ENCODE peak calls at places on chromosome 2, in five cellular contexts. One of them, this sample, is unnamed. For H3K4me1, the result is how much of the 10 kb centered on the place peaks cover.

GRCh38 chr2:237092920-237093781 is 7.5 kb downstream of the COPS8 start:
- DNase-seq in kidney: no peak
- DNase-seq in H9: no peak
- DNase-seq in CD8-positive, alpha-beta T cell: no peak
- DNase-seq in HepG2: no peak
- DNase-seq in this sample: peak

GRCh38 chr2:11839916-11840315 is 93.5 kb downstream of the LPIN1 start:
- DNase-seq in CD8-positive, alpha-beta T cell: no peak
- DNase-seq in H9: no peak
- DNase-seq in kidney: no peak
- DNase-seq in HepG2: no peak
- DNase-seq in this sample: no peak

GRCh38 chr2:64679673-64680425 is 26.1 kb upstream of the SERTAD2 start:
- DNase-seq in kidney: no peak
- DNase-seq in H9: no peak
- DNase-seq in HepG2: no peak
- DNase-seq in CD8-positive, alpha-beta T cell: no peak
- DNase-seq in this sample: no peak

GRCh38 chr2:29245742-29246387 is 130.7 kb downstream of the CLIP4 start:
- DNase-seq in CD8-positive, alpha-beta T cell: no peak
- DNase-seq in H9: no peak
- DNase-seq in HepG2: peak
- DNase-seq in kidney: no peak
- DNase-seq in this sample: peak

GRCh38 chr2:50658883-50659282 is 373.0 kb downstream of the NRXN1 start:
- DNase-seq in HepG2: no peak
- DNase-seq in CD8-positive, alpha-beta T cell: no peak
- DNase-seq in kidney: no peak
- DNase-seq in H9: no peak
- DNase-seq in this sample: no peak

GRCh38 chr2:85954192-85954900 is 65.6 kb upstream of the ST3GAL5 start:
- DNase-seq in kidney: no peak
- DNase-seq in H9: no peak
- DNase-seq in CD8-positive, alpha-beta T cell: no peak
- DNase-seq in HepG2: no peak
- DNase-seq in this sample: no peak

GRCh38 chr2:242031481-242032019 is 162.0 kb downstream of the RTP5 start:
- DNase-seq in HepG2: no peak
- DNase-seq in kidney: no peak
- DNase-seq in H9: peak
- DNase-seq in CD8-positive, alpha-beta T cell: peak
- DNase-seq in this sample: peak

GRCh38 chr2:225334524-225334923 is 65.0 kb upstream of the NYAP2 start:
- DNase-seq in HepG2: no peak
- DNase-seq in H9: no peak
- DNase-seq in CD8-positive, alpha-beta T cell: no peak
- DNase-seq in kidney: no peak
- DNase-seq in this sample: no peak

GRCh38 chr2:74109551-74109950 is 38.2 kb downstream of the BOLA3 start:
- DNase-seq in H9: no peak
- DNase-seq in HepG2: no peak
- DNase-seq in CD8-positive, alpha-beta T cell: no peak
- DNase-seq in kidney: no peak
- DNase-seq in this sample: no peak

DNA sequence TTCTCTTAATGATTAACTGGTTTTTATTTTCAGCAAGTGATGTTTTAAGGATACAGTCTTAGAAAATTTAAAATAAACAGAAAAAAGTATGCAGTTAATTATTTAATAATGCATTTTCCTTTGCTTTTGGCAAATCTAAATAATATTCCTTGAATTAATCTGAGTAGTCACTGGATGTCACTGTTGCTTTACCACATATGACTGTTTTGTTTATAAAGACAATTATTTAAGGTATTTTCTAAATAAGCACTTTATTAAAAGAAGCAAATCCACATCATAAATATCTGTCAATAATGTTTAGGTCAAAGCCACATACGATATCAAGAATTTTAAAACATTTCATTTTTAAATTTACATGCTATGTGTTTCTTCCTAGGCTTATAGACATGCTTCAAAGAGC is 40.6 kb upstream of the TFPI start:
- DNase-seq in CD8-positive, alpha-beta T cell: no peak
- DNase-seq in kidney: no peak
- DNase-seq in HepG2: no peak
- DNase-seq in H9: no peak
- DNase-seq in this sample: no peak
- TF ChIP-seq CTCF in CD8-positive, alpha-beta T cell: no peak
- TF ChIP-seq CTCF in kidney: no peak
- TF ChIP-seq CTCF in HepG2: no peak
- TF ChIP-seq CTCF in H9: peak
- TF ChIP-seq CTCF in this sample: no peak

DNA sequence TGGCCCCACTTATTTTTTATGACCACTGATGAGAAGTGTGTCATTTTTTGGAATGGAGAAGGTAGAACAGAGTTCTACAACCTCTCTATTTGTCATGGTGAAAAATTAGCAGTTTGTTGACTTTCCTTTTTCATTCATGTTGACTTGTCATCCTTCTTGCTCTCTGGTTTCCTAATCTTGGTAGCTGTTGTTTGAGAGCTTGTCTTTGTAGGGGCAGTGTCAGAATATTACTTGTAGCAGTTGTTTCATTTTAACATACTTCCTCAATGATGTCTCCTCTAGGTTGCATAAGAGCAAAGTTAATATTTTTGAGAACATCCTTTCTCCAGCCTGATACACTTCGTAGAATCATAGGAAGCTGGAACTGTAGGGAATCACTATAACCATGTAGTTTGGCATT is 368.2 kb upstream of the FANCL start:
- DNase-seq in HepG2: no peak
- DNase-seq in CD8-positive, alpha-beta T cell: no peak
- DNase-seq in H9: no peak
- DNase-seq in kidney: no peak
- DNase-seq in this sample: no peak
- H3K4me1 ChIP-seq in HepG2: under half
- H3K4me1 ChIP-seq in CD8-positive, alpha-beta T cell: under half
- H3K4me1 ChIP-seq in H9: under half
- H3K4me1 ChIP-seq in kidney: under half
- H3K4me1 ChIP-seq in this sample: under half

DNA sequence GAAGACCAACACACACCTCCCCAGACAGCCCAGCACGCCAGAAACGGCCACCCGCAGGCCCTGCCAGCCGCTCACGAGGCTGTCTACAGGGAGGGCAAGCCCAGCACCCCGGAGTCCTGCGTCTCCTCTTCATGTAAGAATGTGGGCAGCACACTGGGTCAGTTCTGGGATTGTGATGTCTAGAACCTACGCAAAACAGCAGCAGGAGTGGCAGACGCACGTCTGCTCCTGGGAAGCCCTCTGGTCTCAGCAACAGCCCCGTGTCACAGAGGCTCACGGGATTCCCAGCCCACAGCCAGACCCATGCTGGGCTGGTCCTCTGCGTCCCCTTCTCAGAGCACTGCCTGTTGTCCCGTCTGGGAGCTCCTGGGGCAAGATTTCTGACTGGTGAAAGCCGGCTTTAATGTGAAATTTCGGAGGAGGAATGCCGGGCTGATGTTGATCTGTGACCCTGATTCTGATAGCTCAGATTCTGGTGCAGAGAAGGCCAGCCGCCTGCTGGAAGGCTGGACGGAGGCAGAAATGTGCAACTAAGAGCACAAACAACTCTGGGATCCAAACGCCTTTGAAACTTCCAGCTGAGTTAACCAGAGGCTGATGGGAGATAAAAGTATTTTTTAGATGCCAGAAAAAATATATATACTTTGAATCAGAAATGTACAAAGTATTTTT is 39.6 kb upstream of the B3GNT7 start:
- DNase-seq in H9: no peak
- DNase-seq in kidney: peak
- DNase-seq in HepG2: no peak
- DNase-seq in CD8-positive, alpha-beta T cell: no peak
- DNase-seq in this sample: no peak
- TF ChIP-seq CTCF in H9: peak
- TF ChIP-seq CTCF in kidney: no peak
- TF ChIP-seq CTCF in HepG2: no peak
- TF ChIP-seq CTCF in CD8-positive, alpha-beta T cell: no peak
- TF ChIP-seq CTCF in this sample: no peak

GRCh38 chr2:205904873-205905272 is 181.1 kb downstream of the INO80D start:
- DNase-seq in kidney: no peak
- DNase-seq in HepG2: no peak
- DNase-seq in CD8-positive, alpha-beta T cell: no peak
- DNase-seq in H9: no peak
- DNase-seq in this sample: no peak
- H3K4me1 ChIP-seq in kidney: under half
- H3K4me1 ChIP-seq in HepG2: under half
- H3K4me1 ChIP-seq in CD8-positive, alpha-beta T cell: under half
- H3K4me1 ChIP-seq in H9: under half
- H3K4me1 ChIP-seq in this sample: under half

GRCh38 chr2:129813404-129813803 is 166.1 kb upstream of the RAB6C start:
- DNase-seq in HepG2: no peak
- DNase-seq in CD8-positive, alpha-beta T cell: no peak
- DNase-seq in kidney: no peak
- DNase-seq in H9: no peak
- DNase-seq in this sample: peak
- TF ChIP-seq CTCF in HepG2: peak
- TF ChIP-seq CTCF in CD8-positive, alpha-beta T cell: no peak
- TF ChIP-seq CTCF in kidney: no peak
- TF ChIP-seq CTCF in H9: peak
- TF ChIP-seq CTCF in this sample: peak

DNA sequence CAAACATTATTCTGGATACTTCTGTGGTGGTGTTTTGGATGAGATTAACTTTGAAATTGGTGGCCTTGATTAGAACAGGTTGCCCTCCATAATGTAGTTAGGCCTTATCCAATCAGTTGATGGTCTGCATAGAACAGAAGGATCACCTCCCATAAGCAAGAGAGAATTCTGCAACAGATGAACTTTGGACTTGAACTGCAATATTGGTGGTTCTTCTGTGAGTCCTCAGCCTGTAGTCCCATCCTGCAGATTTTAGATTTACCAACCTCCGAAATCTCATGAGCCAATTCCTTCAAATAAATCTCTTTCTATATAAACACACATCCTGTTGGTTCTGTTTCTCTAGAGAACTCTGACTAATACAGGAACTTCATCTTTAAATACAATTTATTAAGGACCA is 81.9 kb downstream of the IRS1 start:
- DNase-seq in kidney: no peak
- DNase-seq in CD8-positive, alpha-beta T cell: no peak
- DNase-seq in HepG2: no peak
- DNase-seq in H9: no peak
- DNase-seq in this sample: no peak
- H3K4me1 ChIP-seq in kidney: under half
- H3K4me1 ChIP-seq in CD8-positive, alpha-beta T cell: under half
- H3K4me1 ChIP-seq in HepG2: under half
- H3K4me1 ChIP-seq in H9: under half
- H3K4me1 ChIP-seq in this sample: under half

DNA sequence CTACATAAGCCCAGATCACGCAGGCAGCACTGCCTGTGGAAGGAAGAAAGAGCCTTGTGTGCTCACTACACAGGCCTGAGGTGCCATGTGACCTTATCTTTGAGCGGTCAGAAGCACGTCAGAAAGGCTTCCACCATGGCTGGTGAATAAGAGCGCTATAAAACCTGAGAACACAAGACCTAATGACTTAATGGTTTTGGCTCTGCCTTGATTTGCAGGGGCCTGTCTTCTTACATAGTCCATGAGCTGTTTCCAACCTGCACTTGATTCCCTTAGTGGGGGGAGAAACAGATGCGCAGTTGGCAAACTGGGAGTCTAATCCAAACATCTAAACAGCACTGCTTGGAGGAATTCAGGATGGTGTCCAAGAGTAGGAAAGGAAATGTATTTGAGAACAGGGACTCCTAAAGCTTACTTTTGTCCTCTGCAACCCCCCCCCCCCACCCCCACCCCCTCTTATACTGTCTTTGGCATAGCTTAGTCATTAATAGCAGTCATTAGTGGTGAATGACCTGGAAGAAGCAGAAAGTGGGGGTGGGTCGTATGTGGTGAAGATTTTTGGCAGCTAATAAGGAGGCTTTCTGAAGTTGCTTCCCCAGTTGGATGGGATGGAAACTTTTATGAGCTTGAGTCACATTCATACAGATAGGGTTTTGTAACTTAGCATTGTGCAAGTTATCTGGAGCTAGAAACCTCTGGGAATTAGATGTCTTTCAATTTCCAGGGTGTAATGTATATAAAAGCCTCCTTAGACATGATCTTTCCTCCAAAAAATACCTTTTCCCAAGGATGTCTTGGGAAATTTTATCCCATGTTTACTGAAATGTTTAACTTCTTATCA is 454.1 kb downstream of the MEIS1 start:
- DNase-seq in kidney: no peak
- DNase-seq in H9: no peak
- DNase-seq in HepG2: no peak
- DNase-seq in CD8-positive, alpha-beta T cell: no peak
- DNase-seq in this sample: no peak
- TF ChIP-seq CTCF in kidney: no peak
- TF ChIP-seq CTCF in H9: no peak
- TF ChIP-seq CTCF in HepG2: no peak
- TF ChIP-seq CTCF in CD8-positive, alpha-beta T cell: no peak
- TF ChIP-seq CTCF in this sample: no peak

DNA sequence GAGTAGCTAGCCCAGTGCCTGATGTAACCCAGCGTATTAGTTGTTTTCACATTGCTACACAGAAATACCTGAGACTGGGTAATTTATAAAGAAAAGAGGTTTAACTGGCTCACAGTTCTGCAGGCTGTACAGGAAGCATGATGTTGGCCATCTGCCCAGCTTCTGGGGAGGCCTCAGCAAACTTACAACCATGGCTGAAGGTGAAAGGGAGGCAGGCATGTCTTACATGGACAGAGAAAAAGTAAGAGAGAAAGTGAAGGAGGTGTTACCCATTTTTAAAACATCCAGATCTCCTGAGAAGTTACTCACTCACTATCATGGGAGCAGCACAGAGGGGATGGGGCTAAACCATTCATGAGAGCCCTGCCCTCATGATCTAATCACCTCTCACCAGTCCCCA is 6.1 kb upstream of the CYRIA start:
- DNase-seq in H9: no peak
- DNase-seq in kidney: no peak
- DNase-seq in HepG2: no peak
- DNase-seq in CD8-positive, alpha-beta T cell: no peak
- DNase-seq in this sample: no peak
- H3K4me1 ChIP-seq in H9: under half
- H3K4me1 ChIP-seq in kidney: under half
- H3K4me1 ChIP-seq in HepG2: under half
- H3K4me1 ChIP-seq in CD8-positive, alpha-beta T cell: under half
- H3K4me1 ChIP-seq in this sample: under half

GRCh38 chr2:182384860-182385259 is 42.0 kb downstream of the PDE1A start:
- DNase-seq in H9: no peak
- DNase-seq in kidney: no peak
- DNase-seq in CD8-positive, alpha-beta T cell: no peak
- DNase-seq in HepG2: no peak
- DNase-seq in this sample: no peak
- TF ChIP-seq CTCF in H9: no peak
- TF ChIP-seq CTCF in kidney: no peak
- TF ChIP-seq CTCF in CD8-positive, alpha-beta T cell: no peak
- TF ChIP-seq CTCF in HepG2: no peak
- TF ChIP-seq CTCF in this sample: no peak